ENCODE peak calls at places on chromosomes 4 and X, in four cellular contexts. O is A549, B is SK-N-SH, R is IMR-90. V is an unnamed sample.

GRCh38 chr4:97072666-97073065 is 1070.6 kb downstream of the STPG2 start:
- DNase-seq in B (no peak), O (no peak), R (no peak), V (no peak)

GRCh38 chrX:3609800-3610199 is 103.6 kb downstream of the PRKX start:
- DNase-seq in R (peak), O (peak), B (no peak), V (no peak)

GRCh38 chrX:122220644-122221373 is 963.3 kb upstream of the GRIA3 start:
- DNase-seq in O (no peak), R (no peak), B (no peak), V (no peak)

GRCh38 chr4:20723019-20723418 is 22.8 kb downstream of the PACRGL start:
- DNase-seq in R (no peak), B (no peak), O (no peak), V (no peak)

GRCh38 chr4:182143086-182143821 is 99.9 kb upstream of the TENM3 start:
- DNase-seq in B (no peak), O (no peak), R (peak), V (no peak)

GRCh38 chrX:69387559-69388487 is 116.3 kb upstream of the NALF2 start:
- DNase-seq in O (peak), R (peak), B (peak), V (peak)

GRCh38 chrX:104696667-104697066 is 130.7 kb downstream of the IL1RAPL2 start:
- DNase-seq in B (no peak), R (no peak), O (no peak), V (no peak)

GRCh38 chr4:176498857-176499256 is 179.1 kb downstream of the SPCS3 start:
- DNase-seq in O (peak), B (no peak), R (peak), V (no peak)

GRCh38 chr4:54217642-54218486 is 11.2 kb upstream of the PDGFRA start:
- DNase-seq in R (peak), O (peak), B (peak), V (peak)

GRCh38 chr4:164293181-164293580 is 460.8 kb upstream of the SMIM31 start:
- DNase-seq in B (no peak), R (no peak), O (peak), V (no peak)

GRCh38 chr4:132605551-132605950 is 543.5 kb upstream of the PCDH10 start:
- DNase-seq in O (no peak), B (no peak), R (no peak), V (no peak)

GRCh38 chr4:58809366-58809765 is 1699.2 kb upstream of the IGFBP7 start:
- DNase-seq in B (no peak), O (peak), R (no peak), V (no peak)

GRCh38 chr4:48902266-48902665 is 4.3 kb downstream of the OCIAD2 start:
- DNase-seq in B (no peak), R (peak), O (peak), V (no peak)

GRCh38 chr4:98828801-98829200 is 100.1 kb downstream of the EIF4E start:
- DNase-seq in O (peak), R (no peak), B (peak), V (peak)

GRCh38 chrX:40132751-40133150 is 35.0 kb upstream of the BCOR start:
- DNase-seq in R (peak), B (no peak), O (peak), V (no peak)

GRCh38 chr4:99180367-99181169 is 36.5 kb upstream of the ADH4 start:
- DNase-seq in O (no peak), B (no peak), R (peak), V (no peak)

GRCh38 chrX:51860679-51861078 is 32.7 kb upstream of the MAGED1 start:
- DNase-seq in B (peak), R (peak), O (peak), V (peak)

GRCh38 chr4:173318648-173319211 is 15.4 kb downstream of the HMGB2 start:
- DNase-seq in O (peak), B (peak), R (peak), V (peak)

GRCh38 chr4:76780781-76781697 is 116.9 kb downstream of the SOWAHB start:
- DNase-seq in R (no peak), B (no peak), O (no peak), V (no peak)

GRCh38 chr4:139767585-139767984 is 102.0 kb downstream of the MGST2 start:
- DNase-seq in B (no peak), R (no peak), O (no peak), V (no peak)

GRCh38 chr4:152708361-152708760 is 28.6 kb upstream of the TMEM154 start:
- DNase-seq in B (no peak), R (no peak), O (no peak), V (no peak)

GRCh38 chr4:6824071-6824470 is 41.5 kb downstream of the KIAA0232 start:
- DNase-seq in O (no peak), R (peak), B (no peak), V (no peak)

GRCh38 chr4:6813725-6814124 is 31.2 kb downstream of the KIAA0232 start:
- DNase-seq in R (no peak), O (no peak), B (no peak), V (no peak)

GRCh38 chr4:6820695-6821094 is 38.2 kb downstream of the KIAA0232 start:
- DNase-seq in R (no peak), O (no peak), B (no peak), V (no peak)

GRCh38 chr4:6815029-6815836 is 32.7 kb downstream of the KIAA0232 start:
- DNase-seq in B (no peak), O (no peak), R (no peak), V (no peak)

GRCh38 chr4:6819295-6819694 is 36.8 kb downstream of the KIAA0232 start:
- DNase-seq in R (no peak), O (no peak), B (no peak), V (no peak)
- TF ChIP-seq SMC3 in R (no peak), O (no peak), B (no peak), V (no peak)

DNA sequence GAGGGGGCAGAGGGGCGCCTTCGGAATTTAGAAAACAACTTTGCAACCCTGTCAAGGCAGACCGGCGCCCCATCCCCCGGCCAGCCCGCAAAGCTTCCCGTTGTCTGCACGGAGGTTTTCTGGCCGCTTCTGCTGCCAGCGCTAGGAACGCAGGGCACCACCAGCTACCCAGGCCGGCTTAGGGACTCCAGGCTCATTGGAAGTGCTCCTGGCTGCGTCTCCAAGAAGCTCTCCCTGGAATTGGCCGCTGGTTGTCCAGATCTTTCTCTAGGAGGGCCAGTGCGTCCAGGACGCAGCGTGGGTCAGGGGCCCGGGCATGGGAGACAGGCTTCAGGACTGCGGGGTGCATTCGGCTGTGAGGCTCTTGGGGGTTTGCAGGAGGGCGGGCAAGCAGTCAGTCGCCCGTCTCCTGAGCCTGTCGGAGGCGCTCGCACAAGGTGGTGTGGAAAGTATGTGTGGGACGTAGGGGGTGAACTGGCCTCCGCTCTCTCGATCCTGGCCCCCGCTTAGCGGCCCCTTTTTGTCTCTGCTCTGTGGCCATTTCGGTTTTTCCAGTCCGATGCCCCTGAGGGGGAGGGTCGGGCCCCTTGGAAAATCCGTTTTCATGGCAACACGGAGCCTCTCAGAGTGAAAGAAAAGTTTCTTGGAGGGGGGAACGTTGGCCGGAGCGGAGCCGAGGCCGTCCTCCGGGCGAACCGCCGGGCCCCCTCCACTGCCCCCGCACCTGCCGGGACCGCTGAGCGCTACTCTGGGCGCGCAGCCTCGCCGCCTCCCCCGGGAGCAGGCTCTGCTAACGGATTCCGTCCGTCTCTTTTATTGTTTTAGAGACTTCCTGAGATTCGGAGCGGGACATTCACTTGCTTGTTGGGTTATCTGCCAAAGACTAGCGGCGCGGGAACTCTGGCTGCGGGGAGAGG is 810 bp upstream of the SOX3 start:
- DNase-seq in O (no peak), B (peak), R (no peak), V (no peak)
- H3K4me2 ChIP-seq in O (peak), B (no peak), R (no peak), V (no peak)

DNA sequence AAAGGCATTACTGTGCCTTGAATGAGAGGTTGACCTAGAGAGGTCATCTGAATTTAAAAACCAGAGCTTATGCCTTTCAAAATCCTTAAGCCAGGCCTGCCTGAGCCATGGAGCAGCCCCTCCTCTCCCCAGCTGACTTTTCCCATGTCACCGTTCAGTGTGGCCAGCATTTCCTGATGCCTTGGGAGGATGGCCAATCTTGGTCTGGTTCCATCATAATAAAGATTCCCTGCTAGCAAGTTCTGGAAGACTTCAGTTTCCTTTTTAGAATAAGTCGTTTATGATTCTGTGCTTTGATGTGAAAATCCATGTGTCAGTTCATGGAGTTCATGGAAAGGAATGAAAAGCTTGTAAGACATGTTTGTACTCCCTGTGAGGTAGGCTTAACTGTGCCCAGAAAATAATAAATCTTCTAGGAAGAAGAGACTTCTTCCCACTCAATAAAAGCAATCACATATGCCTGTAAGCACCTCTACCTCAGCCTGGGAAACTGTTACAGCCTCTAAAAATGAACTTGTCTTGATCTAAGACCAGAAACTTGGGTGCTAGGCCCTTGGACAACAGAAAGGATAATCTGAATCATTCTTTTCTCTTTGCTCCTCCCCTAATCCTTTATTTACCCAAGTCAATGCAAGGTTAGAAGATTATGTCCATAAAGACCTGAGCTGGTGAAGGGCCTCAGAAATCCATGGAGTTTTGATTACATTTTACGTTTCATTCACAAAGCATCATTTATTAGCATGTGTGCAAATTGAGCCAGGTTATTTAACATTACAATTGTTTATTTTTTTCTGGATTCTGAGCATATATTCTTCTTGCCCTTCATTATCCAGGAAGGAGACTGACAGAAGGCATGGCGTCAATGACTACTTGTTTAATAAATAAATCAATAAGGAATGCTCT is 84.0 kb upstream of the TBC1D9 start:
- DNase-seq in B (no peak), O (no peak), R (peak), V (no peak)
- TF ChIP-seq SMC3 in B (no peak), O (no peak), R (no peak), V (no peak)

DNA sequence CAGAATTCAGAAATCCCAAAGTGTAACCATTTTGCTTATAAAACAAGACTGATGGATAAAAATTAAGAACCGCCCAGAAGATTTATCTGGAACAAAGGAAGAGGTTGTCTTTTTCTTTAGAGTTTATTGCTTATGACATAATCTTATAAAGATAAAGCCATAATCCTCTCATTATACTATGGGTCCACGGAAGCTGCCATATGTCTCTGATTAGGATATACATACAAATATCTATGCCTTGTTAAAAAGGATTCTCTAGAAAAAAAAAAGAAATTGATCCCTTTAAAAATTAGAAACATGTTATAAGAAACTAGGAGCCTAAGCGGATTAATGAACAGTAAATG is 70.5 kb downstream of the RELL1 start:
- DNase-seq in B (no peak), R (no peak), O (no peak), V (no peak)
- H3K4me2 ChIP-seq in B (no peak), R (no peak), O (no peak), V (no peak)

DNA sequence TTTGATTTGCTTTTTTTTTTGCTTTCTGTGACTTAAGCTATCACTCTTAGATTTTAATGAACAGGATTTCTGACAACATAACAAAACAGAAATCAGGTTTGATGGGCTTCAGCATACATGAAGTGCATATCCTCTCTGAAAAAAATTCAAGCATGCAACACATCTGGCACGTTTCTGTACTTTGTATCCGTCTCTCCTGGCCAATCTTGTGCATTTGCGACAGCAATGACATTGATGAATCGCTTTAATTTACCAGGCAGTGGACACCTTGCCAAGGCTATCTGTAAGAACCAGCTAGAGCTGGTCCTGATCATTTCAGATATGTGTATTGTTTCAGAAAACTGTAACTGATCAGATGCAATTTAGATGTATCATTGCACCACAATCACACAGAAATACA is 93.3 kb downstream of the CCSER1 start:
- DNase-seq in O (no peak), B (peak), R (no peak), V (no peak)
- TF ChIP-seq SMC3 in O (no peak), B (no peak), R (no peak), V (no peak)

GRCh38 chr4:46389301-46389761 is 597 bp downstream of the GABRA2 start:
- DNase-seq in B (peak), O (no peak), R (no peak), V (peak)
- H3K4me2 ChIP-seq in B (peak), O (peak), R (peak), V (peak)

GRCh38 chr4:82865592-82865991 is 25.4 kb downstream of the SEC31A start:
- DNase-seq in B (no peak), R (peak), O (peak), V (peak)
- TF ChIP-seq SMC3 in B (no peak), R (no peak), O (no peak), V (no peak)

DNA sequence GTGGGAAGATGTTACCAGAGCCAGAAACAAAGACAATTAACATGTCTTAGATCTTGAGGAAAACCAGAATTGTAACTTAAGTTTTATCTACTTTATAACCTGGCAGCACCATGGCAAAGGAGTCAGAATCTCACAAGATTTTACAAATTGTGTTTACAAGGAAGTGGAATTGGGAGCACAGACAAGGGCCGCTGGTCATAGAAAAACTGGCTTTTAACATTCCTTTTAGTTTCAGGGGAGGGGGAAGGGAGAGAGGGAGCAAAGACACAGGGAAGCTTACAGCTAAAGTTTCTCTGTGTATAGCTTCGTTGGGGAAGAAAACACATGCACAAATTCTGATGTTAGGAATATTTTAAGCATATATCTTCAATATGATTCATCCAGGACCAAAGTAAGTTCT is 10.3 kb upstream of the UGT2B11 start:
- DNase-seq in B (no peak), O (no peak), R (no peak), V (no peak)
- H3K4me2 ChIP-seq in B (peak), O (no peak), R (no peak), V (no peak)

GRCh38 chrX:9234315-9234714 is 200.4 kb upstream of the FAM9B start:
- DNase-seq in O (no peak), B (no peak), R (no peak), V (no peak)

GRCh38 chrX:9235722-9236121 is 201.8 kb upstream of the FAM9B start:
- DNase-seq in O (no peak), R (no peak), B (no peak), V (no peak)

GRCh38 chrX:9227276-9227675 is 193.3 kb upstream of the FAM9B start:
- DNase-seq in O (no peak), B (no peak), R (peak), V (no peak)

GRCh38 chrX:9231491-9231890 is 197.6 kb upstream of the FAM9B start:
- DNase-seq in O (peak), B (no peak), R (peak), V (no peak)
- TF ChIP-seq SMC3 in O (no peak), B (no peak), R (no peak), V (no peak)

GRCh38 chrX:155069414-155069813 is 1.5 kb downstream of the CMC4 start:
- DNase-seq in O (no peak), R (no peak), B (no peak), V (no peak)
- H3K4me2 ChIP-seq in O (peak), R (peak), B (peak), V (peak)

V was measured in HepG2.